ENCODE peak calls at places on chromosomes 3 and 15, in four cellular contexts. U is RPMI7951; A is activated CD4-positive, CD25-positive, alpha-beta regulatory T cell; J is GM19239. N is an unnamed sample.

GRCh38 chr15:98888839-98889479 is 118.6 kb downstream of the PGPEP1L start:
- DNase-seq in A (no peak), J (no peak), U (peak), N (no peak)

GRCh38 chr15:40053234-40054055 is 14.5 kb upstream of the SRP14 start:
- DNase-seq in J (no peak), U (peak), A (no peak), N (no peak)

GRCh38 chr3:121667333-121667732 is 6.6 kb upstream of the HCLS1 start:
- DNase-seq in A (no peak), U (no peak), J (no peak), N (no peak)

GRCh38 chr3:98797905-98798304 is 34.8 kb downstream of the ST3GAL6 start:
- DNase-seq in A (no peak), U (no peak), J (no peak), N (no peak)

GRCh38 chr3:136414476-136414875 is 164.3 kb downstream of the PCCB start:
- DNase-seq in A (no peak), J (no peak), U (no peak), N (no peak)

GRCh38 chr3:71022552-71023335 is 560.8 kb downstream of the FOXP1 start:
- DNase-seq in U (peak), A (no peak), J (no peak), N (no peak)

GRCh38 chr3:100106531-100107155 is 7.7 kb downstream of the FILIP1L start:
- DNase-seq in J (no peak), A (no peak), U (peak), N (no peak)

GRCh38 chr3:124044961-124045360 is 53.0 kb upstream of the ROPN1 start:
- DNase-seq in A (no peak), J (no peak), U (no peak), N (no peak)

GRCh38 chr3:150779402-150779858 is 16.5 kb upstream of the SIAH2 start:
- DNase-seq in U (no peak), A (no peak), J (no peak), N (no peak)